ENCODE peak calls at places on chromosome 16, in eight cellular contexts. Q is PC-3, O is HCT116, T is GM23248, K is GM23338, J is SK-N-SH, E is hepatocyte, V is MM.1S. L is an unnamed sample. For H3K27me3, the result is how much of the 10 kb centered on the place peaks cover.

GRCh38 chr16:20598832-20599469 is 22.8 kb upstream of the ACSM2B start:
- DNase-seq in T (no peak), Q (peak), E (peak), O (no peak), J (no peak), V (no peak), K (peak), L (peak)

GRCh38 chr16:82293671-82294070 is 123.6 kb upstream of the MPHOSPH6 start:
- DNase-seq in J (no peak), K (no peak), O (no peak), Q (no peak), E (no peak), V (no peak), T (no peak), L (no peak)

GRCh38 chr16:22970191-22970845 is 156.4 kb downstream of the HS3ST2 start:
- DNase-seq in T (no peak), O (no peak), J (no peak), V (no peak), K (no peak), Q (no peak), E (no peak), L (peak)

GRCh38 chr16:84275562-84276151 is 19.0 kb upstream of the WFDC1 start:
- DNase-seq in K (no peak), Q (no peak), E (no peak), J (no peak), V (no peak), T (no peak), O (no peak), L (no peak)

GRCh38 chr16:69311533-69312388 is 611 bp downstream of the VPS4A start:
- DNase-seq in T (peak), J (peak), E (peak), K (peak), Q (peak), V (peak), O (no peak), L (peak)

GRCh38 chr16:58375386-58375785 is 16.9 kb upstream of the GINS3 start:
- DNase-seq in K (no peak), E (no peak), T (no peak), V (no peak), O (no peak), J (no peak), Q (no peak), L (no peak)

GRCh38 chr16:21158208-21159110 is at the start of gene LDAF1:
- DNase-seq in Q (peak), O (peak), V (peak), J (peak), E (peak), K (peak), T (peak), L (peak)

GRCh38 chr16:53504161-53504663 is 1.2 kb upstream of the AKTIP start:
- DNase-seq in J (peak), T (peak), K (peak), Q (no peak), V (peak), O (no peak), E (peak), L (peak)

GRCh38 chr16:54929090-54930033 is 1.3 kb upstream of the IRX5 start:
- DNase-seq in V (peak), O (peak), E (peak), K (peak), Q (peak), J (peak), T (peak), L (peak)

GRCh38 chr16:54927125-54928015 is 3.3 kb upstream of the IRX5 start:
- DNase-seq in Q (no peak), O (no peak), J (no peak), K (no peak), V (peak), T (no peak), E (no peak), L (no peak)

GRCh38 chr16:54930034-54930938 is at the start of gene IRX5:
- DNase-seq in J (peak), Q (peak), T (peak), E (peak), V (peak), O (peak), K (peak), L (peak)

GRCh38 chr16:54928016-54928356 is 2.7 kb upstream of the IRX5 start:
- DNase-seq in J (no peak), K (peak), O (no peak), Q (no peak), E (peak), T (peak), V (peak), L (peak)

DNA sequence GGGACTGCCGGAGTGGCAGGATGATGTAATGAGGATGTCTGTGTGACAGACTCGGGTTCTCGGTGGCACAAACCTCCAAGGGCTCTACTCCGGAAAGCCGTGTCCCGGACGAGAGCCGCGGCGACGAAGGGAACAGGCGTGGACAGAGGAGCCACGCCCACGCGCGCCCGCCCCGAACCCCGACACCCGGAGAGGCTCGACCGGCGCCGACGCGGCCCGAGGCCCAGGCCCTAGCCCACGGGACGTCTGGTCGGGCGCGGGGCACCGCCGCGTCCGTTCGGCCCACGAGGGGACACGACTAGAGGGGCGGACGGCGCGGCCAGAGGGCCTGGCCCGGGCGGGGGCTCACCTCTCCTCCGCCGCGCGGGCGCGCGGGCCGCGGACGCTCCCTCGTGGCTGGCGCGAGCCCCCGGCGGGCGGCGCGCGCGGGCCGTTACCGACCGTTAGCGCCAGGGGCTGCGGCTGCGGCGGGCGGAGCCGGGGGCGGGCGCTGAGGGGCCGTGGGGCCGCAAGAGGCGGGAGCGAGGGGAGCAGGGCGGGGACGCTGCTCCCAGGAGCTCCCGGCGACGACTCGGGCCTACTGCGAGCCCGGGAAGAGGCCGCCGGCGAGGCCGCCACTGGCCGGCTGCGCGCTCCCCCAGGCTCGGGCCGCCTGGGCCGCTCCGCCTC is 2.1 kb upstream of the IRX5 start:
- DNase-seq in J (peak), Q (no peak), T (peak), K (peak), E (peak), V (peak), O (no peak), L (peak)
- H3K27me3 ChIP-seq in J (under half), Q (half or more), T (under half), K (half or more), E (under half), V (under half), O (under half), L (under half)

GRCh38 chr16:28548306-28548802 is 5.4 kb upstream of the SGF29 start:
- DNase-seq in J (no peak), K (no peak), T (no peak), O (no peak), Q (no peak), E (no peak), V (no peak), L (no peak)

GRCh38 chr16:28544998-28545397 is 6.2 kb upstream of the NUPR1 start:
- DNase-seq in V (no peak), K (no peak), E (no peak), O (no peak), J (no peak), T (no peak), Q (no peak), L (no peak)

GRCh38 chr16:28553776-28554633 is at the start of gene SGF29:
- DNase-seq in J (peak), O (peak), E (peak), K (peak), T (peak), V (peak), Q (peak), L (peak)

GRCh38 chr16:28546626-28547025 is 7.1 kb upstream of the SGF29 start:
- DNase-seq in Q (no peak), J (no peak), K (no peak), E (no peak), O (no peak), V (no peak), T (no peak), L (no peak)

DNA sequence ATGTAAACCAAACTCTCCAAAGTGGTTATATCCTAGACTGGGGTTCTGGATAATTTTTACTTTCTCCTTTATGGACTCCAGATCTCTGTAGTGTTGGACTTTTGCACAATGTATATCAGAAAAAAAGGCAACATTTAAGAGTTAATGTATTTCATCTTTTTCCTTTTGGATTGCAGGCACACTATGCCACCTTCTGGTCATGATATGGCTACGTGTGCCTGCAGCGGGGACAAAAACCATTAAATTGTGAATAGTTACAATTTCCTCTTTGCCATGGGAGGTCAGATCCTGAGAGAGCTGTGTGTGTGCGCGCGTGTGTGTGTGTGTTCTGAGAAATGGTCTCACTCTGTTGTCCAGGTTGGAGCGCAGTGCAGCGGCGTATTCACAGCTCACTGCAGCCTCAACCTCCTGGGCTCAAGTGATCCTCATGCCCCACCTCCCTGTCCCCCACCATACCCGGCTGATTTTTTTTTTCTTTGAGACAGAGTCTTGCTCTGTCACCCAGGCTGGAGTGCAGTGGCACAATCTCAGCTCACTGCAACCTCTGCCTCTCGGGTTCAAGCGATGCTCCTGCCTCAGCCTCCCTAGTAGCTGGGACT is 4.3 kb upstream of the SGF29 start:
- DNase-seq in E (peak), Q (peak), K (peak), T (peak), V (peak), O (peak), J (peak), L (no peak)
- TF ChIP-seq EZH2phosphoT487 in E (no peak), Q (no peak), K (no peak), T (no peak), V (no peak), O (no peak), J (no peak), L (no peak)

GRCh38 chr16:3028716-3029319 is 5.0 kb downstream of the THOC6 start:
- DNase-seq in T (no peak), O (no peak), K (peak), V (no peak), Q (no peak), E (no peak), J (no peak), L (no peak)
- H3K27me3 ChIP-seq in T (under half), O (under half), K (under half), V (half or more), Q (under half), E (under half), J (under half), L (under half)

GRCh38 chr16:8924214-8924613 is 39.5 kb downstream of the USP7 start:
- DNase-seq in K (no peak), T (no peak), E (no peak), V (no peak), J (no peak), O (no peak), Q (no peak), L (no peak)
- TF ChIP-seq EZH2phosphoT487 in K (no peak), T (no peak), E (no peak), V (no peak), J (no peak), O (no peak), Q (no peak), L (no peak)

GRCh38 chr16:56681939-56682702 is at the start of gene MT1X:
- DNase-seq in Q (peak), T (peak), K (peak), E (peak), J (peak), V (peak), O (peak), L (peak)
- H3K27me3 ChIP-seq in Q (under half), T (under half), K (under half), E (under half), J (under half), V (under half), O (under half), L (half or more)

GRCh38 chr16:11179569-11179968 is 76.4 kb downstream of the SOCS1 start:
- DNase-seq in J (no peak), V (no peak), E (no peak), T (no peak), K (no peak), O (no peak), Q (no peak), L (no peak)
- TF ChIP-seq EZH2phosphoT487 in J (no peak), V (no peak), E (no peak), T (no peak), K (no peak), O (no peak), Q (no peak), L (no peak)